ENCODE peak calls at places on chromosomes 13 and 19, in four cellular contexts. One of them, this sample, is unnamed.

GRCh38 chr19:15248648-15249559 is 16.7 kb upstream of the EPHX3 start:
- DNase-seq in heart left ventricle: peak; percentile 92
- DNase-seq in lung: peak; percentile 64
- DNase-seq in AG04450: peak; percentile 61
- DNase-seq in this sample: no peak

GRCh38 chr13:27124571-27124970 is 47.0 kb downstream of the USP12 start:
- DNase-seq in heart left ventricle: no peak
- DNase-seq in lung: no peak
- DNase-seq in AG04450: no peak
- DNase-seq in this sample: no peak

GRCh38 chr13:93621966-93622365 is 395.4 kb downstream of the GPC6 start:
- DNase-seq in heart left ventricle: no peak
- DNase-seq in lung: no peak
- DNase-seq in AG04450: no peak
- DNase-seq in this sample: no peak

GRCh38 chr19:35718345-35719041 is 690 bp downstream of the KMT2B start:
- DNase-seq in heart left ventricle: peak; percentile 82
- DNase-seq in lung: peak; percentile 45
- DNase-seq in AG04450: no peak
- DNase-seq in this sample: peak; percentile 36

GRCh38 chr13:79423801-79424642 is 18.0 kb upstream of the RBM26 start:
- DNase-seq in heart left ventricle: no peak
- DNase-seq in lung: no peak
- DNase-seq in AG04450: peak; percentile 10
- DNase-seq in this sample: no peak

GRCh38 chr13:109336730-109337129 is 449.7 kb downstream of the IRS2 start:
- DNase-seq in heart left ventricle: no peak
- DNase-seq in lung: no peak
- DNase-seq in AG04450: no peak
- DNase-seq in this sample: no peak

GRCh38 chr13:44263920-44264610 is 109.6 kb upstream of the SERP2 start:
- DNase-seq in heart left ventricle: no peak
- DNase-seq in lung: no peak
- DNase-seq in AG04450: no peak
- DNase-seq in this sample: no peak

GRCh38 chr13:70424428-70424827 is 316.2 kb upstream of the KLHL1 start:
- DNase-seq in heart left ventricle: no peak
- DNase-seq in lung: no peak
- DNase-seq in AG04450: no peak
- DNase-seq in this sample: no peak

GRCh38 chr19:8615813-8616596 is 5.5 kb upstream of the ADAMTS10 start:
- DNase-seq in heart left ventricle: peak; percentile 82
- DNase-seq in lung: peak; percentile 48
- DNase-seq in AG04450: no peak
- DNase-seq in this sample: peak; percentile 41

GRCh38 chr19:49421039-49421877 is 2.0 kb downstream of the PTH2 start:
- DNase-seq in heart left ventricle: peak; percentile 83
- DNase-seq in lung: peak; percentile 72
- DNase-seq in AG04450: no peak
- DNase-seq in this sample: no peak

GRCh38 chr13:51420681-51421476 is 32.0 kb downstream of the INTS6 start:
- DNase-seq in heart left ventricle: no peak
- DNase-seq in lung: no peak
- DNase-seq in AG04450: no peak
- DNase-seq in this sample: no peak

GRCh38 chr13:38496956-38497355 is 147.3 kb downstream of the UFM1 start:
- DNase-seq in heart left ventricle: no peak
- DNase-seq in lung: no peak
- DNase-seq in AG04450: no peak
- DNase-seq in this sample: no peak

GRCh38 chr19:6776999-6777398 is 4.5 kb downstream of the VAV1 start:
- DNase-seq in heart left ventricle: no peak
- DNase-seq in lung: no peak
- DNase-seq in AG04450: no peak
- DNase-seq in this sample: no peak

GRCh38 chr19:15404097-15404779 is 14.6 kb downstream of the AKAP8L start:
- DNase-seq in heart left ventricle: peak; percentile 66
- DNase-seq in lung: no peak
- DNase-seq in AG04450: no peak
- DNase-seq in this sample: no peak

GRCh38 chr13:102724923-102725322 is 30.1 kb upstream of the METTL21C start:
- DNase-seq in heart left ventricle: no peak
- DNase-seq in lung: no peak
- DNase-seq in AG04450: no peak
- DNase-seq in this sample: no peak

GRCh38 chr13:64758520-64758919 is 2471.6 kb downstream of the PCDH9 start:
- DNase-seq in heart left ventricle: no peak
- DNase-seq in lung: no peak
- DNase-seq in AG04450: no peak
- DNase-seq in this sample: no peak

GRCh38 chr13:45623516-45624090 is 8.1 kb upstream of the ERICH6B start:
- DNase-seq in heart left ventricle: no peak
- DNase-seq in lung: no peak
- DNase-seq in AG04450: no peak
- DNase-seq in this sample: peak; percentile 18

GRCh38 chr13:98717256-98717655 is 35.2 kb downstream of the SLC15A1 start:
- DNase-seq in heart left ventricle: no peak
- DNase-seq in lung: no peak
- DNase-seq in AG04450: no peak
- DNase-seq in this sample: no peak

GRCh38 chr13:66774046-66774445 is 456.1 kb downstream of the PCDH9 start:
- DNase-seq in heart left ventricle: no peak
- DNase-seq in lung: no peak
- DNase-seq in AG04450: no peak
- DNase-seq in this sample: no peak

GRCh38 chr19:35240322-35240721 is 8.5 kb upstream of the LSR start:
- DNase-seq in heart left ventricle: no peak
- DNase-seq in lung: no peak
- DNase-seq in AG04450: no peak
- DNase-seq in this sample: peak; percentile 74

GRCh38 chr13:23741879-23742510 is 147.2 kb downstream of the MIPEP start:
- DNase-seq in heart left ventricle: no peak
- DNase-seq in lung: no peak
- DNase-seq in AG04450: no peak
- DNase-seq in this sample: no peak

GRCh38 chr13:22194106-22194810 is 523.4 kb downstream of the FGF9 start:
- DNase-seq in heart left ventricle: no peak
- DNase-seq in lung: no peak
- DNase-seq in AG04450: no peak
- DNase-seq in this sample: no peak

GRCh38 chr19:41149831-41150230 is 35.6 kb downstream of the CYP2F1 start:
- DNase-seq in heart left ventricle: no peak
- DNase-seq in lung: no peak
- DNase-seq in AG04450: no peak
- DNase-seq in this sample: no peak

DNA sequence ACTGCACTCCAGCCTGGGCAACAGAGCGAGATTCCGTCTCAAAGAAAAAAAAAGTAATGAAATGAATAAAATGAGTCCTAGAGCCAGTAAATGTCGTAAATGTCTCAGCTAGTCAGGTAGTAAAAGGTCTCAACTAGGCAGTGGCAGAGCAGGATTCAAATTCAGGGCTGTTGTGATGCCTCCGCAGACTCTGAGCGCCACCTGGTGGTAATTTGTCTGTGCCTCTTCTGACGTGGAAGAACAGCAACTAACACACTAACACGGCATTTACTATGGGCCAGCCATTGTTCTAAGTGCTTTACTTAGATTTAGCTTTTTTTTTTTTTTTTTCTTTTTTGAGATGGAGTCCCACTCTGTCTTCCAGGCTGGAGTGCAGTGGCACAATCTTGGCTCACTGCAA is 30.2 kb downstream of the CYP2F1 start:
- DNase-seq in heart left ventricle: peak; percentile 80
- DNase-seq in lung: peak; percentile 85
- DNase-seq in AG04450: peak; percentile 50
- DNase-seq in this sample: peak; percentile 76
- H3K4me3 ChIP-seq in heart left ventricle: no peak overlapping the region
- H3K4me3 ChIP-seq in lung: no peak overlapping the region
- H3K4me3 ChIP-seq in AG04450: no peak overlapping the region
- H3K4me3 ChIP-seq in this sample: no peak overlapping the region

GRCh38 chr13:113078895-113079720 is 26.5 kb upstream of the F7 start:
- DNase-seq in heart left ventricle: peak; percentile 42
- DNase-seq in lung: no peak
- DNase-seq in AG04450: no peak
- DNase-seq in this sample: no peak
- H3K27ac ChIP-seq in heart left ventricle: no peak overlapping the region
- H3K27ac ChIP-seq in lung: no peak overlapping the region
- H3K27ac ChIP-seq in AG04450: no peak overlapping the region
- H3K27ac ChIP-seq in this sample: no peak overlapping the region

DNA sequence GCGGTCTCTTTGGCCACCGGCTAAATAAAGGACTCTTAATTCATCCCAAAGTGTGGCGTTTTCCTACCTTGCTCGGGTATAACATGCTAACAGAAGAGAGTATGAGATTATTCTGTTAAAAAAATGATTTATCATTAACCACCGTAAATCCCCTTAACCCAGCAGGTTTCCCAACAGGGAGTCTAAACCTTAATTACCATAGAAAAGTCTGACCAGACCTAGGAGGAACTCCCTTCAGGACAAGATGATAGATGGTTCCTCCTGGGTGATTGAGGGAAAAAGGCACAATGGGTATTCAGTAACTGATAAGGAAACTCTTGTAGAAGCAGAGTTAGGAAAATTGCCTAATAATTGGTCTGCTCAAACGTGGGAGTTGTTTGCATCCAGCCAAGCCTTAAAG is 193.7 kb downstream of the ZNF737 start:
- DNase-seq in heart left ventricle: no peak
- DNase-seq in lung: no peak
- DNase-seq in AG04450: no peak
- DNase-seq in this sample: no peak
- H3K27me3 ChIP-seq in heart left ventricle: no peaks in the 10 kb centered on the region
- H3K27me3 ChIP-seq in lung: no peaks in the 10 kb centered on the region
- H3K27me3 ChIP-seq in AG04450: no peaks in the 10 kb centered on the region
- H3K27me3 ChIP-seq in this sample: no peaks in the 10 kb centered on the region

GRCh38 chr19:10270616-10271394 is at the start of gene ICAM1:
- DNase-seq in heart left ventricle: peak; percentile 91
- DNase-seq in lung: peak; percentile 92
- DNase-seq in AG04450: no peak
- DNase-seq in this sample: peak; percentile 61

GRCh38 chr19:10274589-10274988 is 3.7 kb downstream of the ICAM1 start:
- DNase-seq in heart left ventricle: no peak
- DNase-seq in lung: no peak
- DNase-seq in AG04450: no peak
- DNase-seq in this sample: no peak

GRCh38 chr19:10270180-10270615 is 722 bp upstream of the ICAM1 start:
- DNase-seq in heart left ventricle: peak; percentile 91
- DNase-seq in lung: peak; percentile 83
- DNase-seq in AG04450: no peak
- DNase-seq in this sample: peak; percentile 77

GRCh38 chr19:10269333-10270179 is 1.4 kb upstream of the ICAM1 start:
- DNase-seq in heart left ventricle: peak; percentile 94
- DNase-seq in lung: peak; percentile 88
- DNase-seq in AG04450: no peak
- DNase-seq in this sample: peak; percentile 86

GRCh38 chr19:10271543-10272086 is 695 bp downstream of the ICAM1 start:
- DNase-seq in heart left ventricle: no peak
- DNase-seq in lung: peak; percentile 54
- DNase-seq in AG04450: no peak
- DNase-seq in this sample: peak; percentile 36
- H3K4me3 ChIP-seq in heart left ventricle: peak overlapping the region; percentile 56
- H3K4me3 ChIP-seq in lung: peak overlapping the region; percentile 76
- H3K4me3 ChIP-seq in AG04450: peak overlapping the region; percentile 63
- H3K4me3 ChIP-seq in this sample: peak overlapping the region; percentile 57

GRCh38 chr19:33242911-33243310 is 17.3 kb upstream of the SLC7A10 start:
- DNase-seq in heart left ventricle: peak; percentile 32
- DNase-seq in lung: no peak
- DNase-seq in AG04450: no peak
- DNase-seq in this sample: no peak
- H3K27ac ChIP-seq in heart left ventricle: no peak overlapping the region
- H3K27ac ChIP-seq in lung: no peak overlapping the region
- H3K27ac ChIP-seq in AG04450: no peak overlapping the region
- H3K27ac ChIP-seq in this sample: no peak overlapping the region

GRCh38 chr13:63629591-63629990 is 2213.9 kb upstream of the PCDH20 start:
- DNase-seq in heart left ventricle: no peak
- DNase-seq in lung: no peak
- DNase-seq in AG04450: no peak
- DNase-seq in this sample: no peak

GRCh38 chr13:63631006-63631405 is 2215.4 kb upstream of the PCDH20 start:
- DNase-seq in heart left ventricle: no peak
- DNase-seq in lung: no peak
- DNase-seq in AG04450: no peak
- DNase-seq in this sample: no peak

GRCh38 chr13:63628310-63628709 is 2212.7 kb upstream of the PCDH20 start:
- DNase-seq in heart left ventricle: no peak
- DNase-seq in lung: no peak
- DNase-seq in AG04450: no peak
- DNase-seq in this sample: no peak

DNA sequence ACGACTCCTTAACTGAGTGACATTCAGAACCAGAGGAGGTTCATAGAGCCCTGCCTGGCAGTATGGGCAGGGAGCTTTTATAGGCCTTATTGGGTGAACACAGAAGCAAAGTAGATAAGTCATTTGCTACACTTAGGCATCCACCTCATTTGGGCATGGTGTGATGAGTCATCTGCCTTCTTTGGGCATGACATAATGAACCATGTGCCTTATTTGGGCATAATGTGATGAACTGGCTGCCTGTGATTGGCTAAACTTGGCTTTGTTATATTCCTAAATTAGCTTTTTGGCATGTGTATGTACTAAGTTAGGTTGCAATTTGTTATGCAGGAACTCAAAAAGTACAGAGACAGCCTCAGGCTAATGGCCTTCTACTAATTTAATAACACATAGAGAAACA is 2210.2 kb upstream of the PCDH20 start:
- DNase-seq in heart left ventricle: no peak
- DNase-seq in lung: no peak
- DNase-seq in AG04450: no peak
- DNase-seq in this sample: no peak
- H3K27me3 ChIP-seq in heart left ventricle: no peaks in the 10 kb centered on the region
- H3K27me3 ChIP-seq in lung: no peaks in the 10 kb centered on the region
- H3K27me3 ChIP-seq in AG04450: no peaks in the 10 kb centered on the region
- H3K27me3 ChIP-seq in this sample: no peaks in the 10 kb centered on the region

DNA sequence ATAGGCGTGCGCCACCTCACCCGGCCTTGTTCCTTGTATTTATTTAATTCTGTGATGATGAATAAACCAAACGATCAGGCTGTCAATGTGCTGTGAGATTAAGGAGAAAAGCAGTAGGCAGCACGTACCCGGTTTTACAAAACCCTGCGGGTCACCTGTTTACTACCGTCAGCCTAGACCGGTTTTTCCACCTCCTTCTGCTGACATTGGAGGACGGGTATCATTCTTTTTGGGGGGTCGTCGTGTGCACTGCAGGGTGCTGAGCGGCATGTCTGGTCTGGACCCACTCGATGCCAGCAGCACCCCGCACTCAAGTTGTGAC is 929 bp upstream of the DAZAP1 start:
- DNase-seq in heart left ventricle: no peak
- DNase-seq in lung: no peak
- DNase-seq in AG04450: no peak
- DNase-seq in this sample: no peak
- H3K4me3 ChIP-seq in heart left ventricle: peak overlapping the region; percentile 85
- H3K4me3 ChIP-seq in lung: no peak overlapping the region
- H3K4me3 ChIP-seq in AG04450: peak overlapping the region; percentile 62
- H3K4me3 ChIP-seq in this sample: peak overlapping the region; percentile 68